ENCODE peak calls at places on chromosomes 12 and 14, in nine cellular contexts. One of them, this sample, is unnamed.
A peak's percentile ranks its signal among the peaks of the same experiment; 100 is the strongest.

GRCh38 chr14:53062856-53063255 is 90.3 kb downstream of the DDHD1 start:
- DNase-seq in GM20000: no peak
- DNase-seq in WTC11: no peak
- DNase-seq in kidney glomerular epithelial cell: peak; percentile 0
- DNase-seq in NCI-H526: no peak
- DNase-seq in M059J: no peak
- DNase-seq in iPS-NIHi11: no peak
- DNase-seq in osteocyte: no peak
- DNase-seq in activated CD4-positive, alpha-beta memory T cell treated with anti-CD3 and anti-CD28 coated beads for 36 hours: no peak
- DNase-seq in this sample: no peak

GRCh38 chr12:55727643-55728184 is 1.1 kb downstream of the CD63 start:
- DNase-seq in GM20000: no peak
- DNase-seq in WTC11: no peak
- DNase-seq in kidney glomerular epithelial cell: peak; percentile 71
- DNase-seq in NCI-H526: peak; percentile 27
- DNase-seq in M059J: peak; percentile 67
- DNase-seq in iPS-NIHi11: no peak
- DNase-seq in osteocyte: no peak
- DNase-seq in activated CD4-positive, alpha-beta memory T cell treated with anti-CD3 and anti-CD28 coated beads for 36 hours: no peak
- DNase-seq in this sample: peak; percentile 62

GRCh38 chr12:100573499-100574261 is at the start of gene GAS2L3:
- DNase-seq in GM20000: peak; percentile 89
- DNase-seq in WTC11: peak; percentile 92
- DNase-seq in kidney glomerular epithelial cell: peak; percentile 85
- DNase-seq in NCI-H526: peak; percentile 95
- DNase-seq in M059J: peak; percentile 86
- DNase-seq in iPS-NIHi11: peak; percentile 93
- DNase-seq in osteocyte: peak; percentile 96
- DNase-seq in activated CD4-positive, alpha-beta memory T cell treated with anti-CD3 and anti-CD28 coated beads for 36 hours: peak; percentile 77
- DNase-seq in this sample: peak; percentile 91

GRCh38 chr14:93993382-93993781 is 3.7 kb upstream of the CCDC197 start:
- DNase-seq in GM20000: no peak
- DNase-seq in WTC11: no peak
- DNase-seq in kidney glomerular epithelial cell: no peak
- DNase-seq in NCI-H526: no peak
- DNase-seq in M059J: no peak
- DNase-seq in iPS-NIHi11: no peak
- DNase-seq in osteocyte: no peak
- DNase-seq in activated CD4-positive, alpha-beta memory T cell treated with anti-CD3 and anti-CD28 coated beads for 36 hours: no peak
- DNase-seq in this sample: no peak

GRCh38 chr12:41680155-41680554 is 464.5 kb downstream of the GXYLT1 start:
- DNase-seq in GM20000: no peak
- DNase-seq in WTC11: no peak
- DNase-seq in kidney glomerular epithelial cell: no peak
- DNase-seq in NCI-H526: no peak
- DNase-seq in M059J: no peak
- DNase-seq in iPS-NIHi11: no peak
- DNase-seq in osteocyte: no peak
- DNase-seq in activated CD4-positive, alpha-beta memory T cell treated with anti-CD3 and anti-CD28 coated beads for 36 hours: no peak
- DNase-seq in this sample: no peak

GRCh38 chr12:119705182-119705581 is 37.2 kb downstream of the PRKAB1 start:
- DNase-seq in GM20000: no peak
- DNase-seq in WTC11: no peak
- DNase-seq in kidney glomerular epithelial cell: no peak
- DNase-seq in NCI-H526: no peak
- DNase-seq in M059J: no peak
- DNase-seq in iPS-NIHi11: no peak
- DNase-seq in osteocyte: no peak
- DNase-seq in activated CD4-positive, alpha-beta memory T cell treated with anti-CD3 and anti-CD28 coated beads for 36 hours: no peak
- DNase-seq in this sample: no peak

GRCh38 chr14:75450381-75451276 is 22.8 kb downstream of the JDP2 start:
- DNase-seq in GM20000: no peak
- DNase-seq in WTC11: no peak
- DNase-seq in kidney glomerular epithelial cell: peak; percentile 36
- DNase-seq in NCI-H526: no peak
- DNase-seq in M059J: peak; percentile 69
- DNase-seq in iPS-NIHi11: peak; percentile 58
- DNase-seq in osteocyte: no peak
- DNase-seq in activated CD4-positive, alpha-beta memory T cell treated with anti-CD3 and anti-CD28 coated beads for 36 hours: no peak
- DNase-seq in this sample: peak; percentile 96

GRCh38 chr12:60201891-60202290 is 606.1 kb downstream of the SLC16A7 start:
- DNase-seq in GM20000: no peak
- DNase-seq in WTC11: no peak
- DNase-seq in kidney glomerular epithelial cell: peak; percentile 34
- DNase-seq in NCI-H526: no peak
- DNase-seq in M059J: no peak
- DNase-seq in iPS-NIHi11: no peak
- DNase-seq in osteocyte: no peak
- DNase-seq in activated CD4-positive, alpha-beta memory T cell treated with anti-CD3 and anti-CD28 coated beads for 36 hours: no peak
- DNase-seq in this sample: no peak

GRCh38 chr14:90483551-90483950 is 86.7 kb downstream of the CALM1 start:
- DNase-seq in GM20000: no peak
- DNase-seq in WTC11: no peak
- DNase-seq in kidney glomerular epithelial cell: no peak
- DNase-seq in NCI-H526: no peak
- DNase-seq in M059J: no peak
- DNase-seq in iPS-NIHi11: peak; percentile 54
- DNase-seq in osteocyte: peak; percentile 80
- DNase-seq in activated CD4-positive, alpha-beta memory T cell treated with anti-CD3 and anti-CD28 coated beads for 36 hours: peak; percentile 52
- DNase-seq in this sample: no peak